ENCODE peak calls at places on chromosomes 7 and 10, in five cellular contexts. M is activated T-cell treated with anti-CD3 and anti-CD28 coated beads, Interleukin-2, amount 50 U/mL, for 1 hour; A is fibroblast of the aortic adventitia; J is CD8-positive, alpha-beta memory T cell; U is SW480. E is an unnamed sample.

GRCh38 chr10:124296121-124296812 is 122.5 kb downstream of the OAT start:
- DNase-seq in M (no peak), A (peak), J (no peak), U (peak), E (no peak)

GRCh38 chr7:7521259-7521658 is 14.4 kb downstream of the COL28A1 start:
- DNase-seq in M (no peak), A (no peak), J (no peak), U (no peak), E (no peak)

GRCh38 chr7:139738101-139738489 is 39.7 kb downstream of the HIPK2 start:
- DNase-seq in M (no peak), A (peak), J (no peak), U (no peak), E (no peak)

GRCh38 chr10:97180367-97180763 is 5.4 kb downstream of the SLIT1 start:
- DNase-seq in M (no peak), A (no peak), J (no peak), U (no peak), E (no peak)

GRCh38 chr10:77264527-77264926 is 373.1 kb downstream of the KCNMA1 start:
- DNase-seq in M (no peak), A (no peak), J (no peak), U (no peak), E (no peak)

GRCh38 chr7:33903770-33904679 is 1.3 kb upstream of the BMPER start:
- DNase-seq in M (no peak), A (peak), J (no peak), U (peak), E (no peak)

GRCh38 chr10:129442866-129443265 is 24.2 kb upstream of the MGMT start:
- DNase-seq in M (no peak), A (no peak), J (no peak), U (no peak), E (no peak)

GRCh38 chr10:123643315-123643714 is 22.8 kb upstream of the GPR26 start:
- DNase-seq in M (no peak), A (no peak), J (no peak), U (no peak), E (no peak)

GRCh38 chr7:82234457-82235049 is 209.0 kb downstream of the CACNA2D1 start:
- DNase-seq in M (no peak), A (peak), J (no peak), U (peak), E (peak)